ENCODE peak calls at places on chromosome 15, in four cellular contexts. M is HCT116, J is H1, P is HepG2. K is an unnamed sample.

GRCh38 chr15:45129651-45130129 is at the start of the genes DUOX1 and DUOXA1:
- DNase-seq in P (no peak), M (peak; percentile 16), J (peak; percentile 79), K (no peak)

GRCh38 chr15:75900577-75900976 is 3.1 kb upstream of the FBXO22 start:
- DNase-seq in M (no peak), P (no peak), J (no peak), K (no peak)

GRCh38 chr15:55407631-55407948 is 569 bp downstream of the CCPG1 start:
- DNase-seq in J (no peak), P (no peak), M (no peak), K (no peak)

GRCh38 chr15:30962079-30962478 is 29.3 kb downstream of the MTMR10 start:
- DNase-seq in J (no peak), M (no peak), P (no peak), K (no peak)

GRCh38 chr15:99562238-99562637 is 3.5 kb upstream of the MEF2A start:
- DNase-seq in M (no peak), J (no peak), P (no peak), K (no peak)

GRCh38 chr15:99320374-99321215 is 69.3 kb downstream of the LRRC28 start:
- DNase-seq in P (no peak), M (no peak), J (no peak), K (no peak)

GRCh38 chr15:74024687-74025086 is 30.2 kb downstream of the PML start:
- DNase-seq in P (no peak), M (no peak), J (no peak), K (no peak)

GRCh38 chr15:88529021-88529630 is 17.4 kb downstream of the DET1 start:
- DNase-seq in M (no peak), J (no peak), P (no peak), K (no peak)

GRCh38 chr15:51342249-51342999 is 969 bp downstream of the GLDN start:
- DNase-seq in M (no peak), J (peak; percentile 51), P (no peak), K (no peak)

GRCh38 chr15:51343466-51343865 is 2.0 kb downstream of the GLDN start:
- DNase-seq in M (no peak), J (no peak), P (no peak), K (no peak)

GRCh38 chr15:51336011-51336410 is 2.4 kb downstream of the CYP19A1 start:
- DNase-seq in P (no peak), M (no peak), J (no peak), K (no peak)

GRCh38 chr15:51338496-51338895 is at the start of gene CYP19A1:
- DNase-seq in P (no peak), J (no peak), M (no peak), K (no peak)

GRCh38 chr15:51341366-51342248 is at the start of gene GLDN:
- DNase-seq in P (no peak), M (no peak), J (peak; percentile 69), K (peak; percentile 6)
- TF ChIP-seq ZNF274 in P (no peak), M (no peak), J (no peak), K (no peak)

GRCh38 chr15:48721061-48721810 is 75.7 kb upstream of the FBN1 start:
- DNase-seq in J (no peak), P (no peak), M (no peak), K (no peak)

GRCh38 chr15:48718646-48719045 is 73.1 kb upstream of the FBN1 start:
- DNase-seq in P (no peak), J (no peak), M (no peak), K (no peak)

GRCh38 chr15:48719668-48720067 is 74.2 kb upstream of the FBN1 start:
- DNase-seq in P (no peak), M (no peak), J (no peak), K (no peak)

GRCh38 chr15:48722764-48723661 is 77.5 kb upstream of the FBN1 start:
- DNase-seq in P (no peak), M (peak; percentile 62), J (no peak), K (no peak)

DNA sequence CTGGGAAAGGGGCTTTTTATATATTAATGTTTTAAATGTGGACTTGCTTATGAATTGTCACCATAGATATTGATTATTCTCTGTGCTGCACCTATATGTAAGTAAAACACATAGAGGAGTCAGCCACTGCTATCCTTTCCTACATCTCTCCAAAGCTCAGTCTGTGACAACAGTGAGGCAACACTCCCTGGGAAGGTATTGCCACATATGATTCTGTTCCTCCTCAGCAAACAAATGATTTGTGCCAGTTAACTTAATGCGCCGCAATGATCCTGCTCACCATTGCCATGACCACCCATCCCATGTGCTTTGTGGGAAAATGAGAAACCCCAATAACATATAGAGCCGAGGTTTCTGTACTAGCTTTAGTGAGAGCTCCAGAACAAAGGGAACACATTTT is 75.1 kb upstream of the FBN1 start:
- DNase-seq in J (no peak), P (no peak), M (no peak), K (no peak)
- TF ChIP-seq ZNF274 in J (no peak), P (no peak), M (no peak), K (no peak)

GRCh38 chr15:27418729-27419128 is 447.7 kb downstream of the GABRG3 start:
- DNase-seq in M (no peak), J (no peak), P (no peak), K (no peak)
- TF ChIP-seq ZNF274 in M (no peak), J (no peak), P (no peak), K (no peak)

GRCh38 chr15:52481915-52482314 is 46.8 kb downstream of the MYO5A start:
- DNase-seq in M (peak; percentile 13), J (no peak), P (no peak), K (no peak)

GRCh38 chr15:52485290-52485689 is 43.4 kb downstream of the MYO5A start:
- DNase-seq in J (no peak), P (no peak), M (no peak), K (no peak)

GRCh38 chr15:52486003-52486996 is 42.4 kb downstream of the MYO5A start:
- DNase-seq in J (no peak), P (no peak), M (no peak), K (peak; percentile 2)

GRCh38 chr15:52483712-52484111 is 45.0 kb downstream of the MYO5A start:
- DNase-seq in M (no peak), P (no peak), J (no peak), K (no peak)

GRCh38 chr15:52480990-52481389 is 47.7 kb downstream of the MYO5A start:
- DNase-seq in M (no peak), J (no peak), P (no peak), K (no peak)
- TF ChIP-seq ZNF274 in M (no peak), J (no peak), P (no peak), K (no peak)

GRCh38 chr15:42324308-42324707 is 35.0 kb upstream of the CAPN3 start:
- DNase-seq in P (no peak), J (no peak), M (no peak), K (no peak)
- TF ChIP-seq ZNF274 in P (no peak), J (no peak), M (no peak), K (no peak)

GRCh38 chr15:72515591-72516389 is 41.7 kb downstream of the ARIH1 start:
- DNase-seq in M (no peak), J (no peak), P (no peak), K (no peak)
- TF ChIP-seq ZNF274 in M (no peak), J (no peak), P (no peak), K (no peak)

DNA sequence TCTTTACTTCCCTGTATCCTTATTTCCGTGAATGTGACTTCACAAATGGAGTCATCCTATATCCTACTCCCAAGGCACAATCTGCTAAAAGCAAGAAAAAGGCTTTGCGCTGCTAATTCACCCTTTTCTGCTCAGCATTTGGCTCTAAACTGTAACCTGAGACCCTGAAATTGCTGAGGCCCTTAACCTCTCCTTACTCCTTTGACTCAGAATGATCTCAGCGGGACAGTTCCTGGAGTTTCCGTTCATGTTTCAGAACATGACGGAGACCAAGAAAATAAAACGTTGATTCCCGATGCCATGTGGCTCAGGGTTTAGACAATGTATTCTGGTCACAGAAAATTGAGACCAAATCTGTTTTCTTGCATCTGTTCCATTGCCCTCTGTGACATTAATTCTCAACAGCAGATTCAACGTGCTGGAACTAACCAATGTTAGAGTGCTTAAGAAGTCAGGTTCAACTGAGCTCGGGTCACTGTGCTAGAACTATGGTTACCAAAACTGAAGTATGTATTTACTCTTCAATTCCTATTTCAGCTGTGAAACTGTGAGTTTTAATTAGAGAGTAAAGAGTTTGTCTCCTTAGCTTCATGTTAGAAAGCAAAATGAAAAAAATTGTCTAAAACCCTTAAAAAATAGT is 45.4 kb upstream of the TMC3 start:
- DNase-seq in J (no peak), M (no peak), P (no peak), K (peak; percentile 55)
- TF ChIP-seq ZNF274 in J (no peak), M (no peak), P (no peak), K (no peak)

DNA sequence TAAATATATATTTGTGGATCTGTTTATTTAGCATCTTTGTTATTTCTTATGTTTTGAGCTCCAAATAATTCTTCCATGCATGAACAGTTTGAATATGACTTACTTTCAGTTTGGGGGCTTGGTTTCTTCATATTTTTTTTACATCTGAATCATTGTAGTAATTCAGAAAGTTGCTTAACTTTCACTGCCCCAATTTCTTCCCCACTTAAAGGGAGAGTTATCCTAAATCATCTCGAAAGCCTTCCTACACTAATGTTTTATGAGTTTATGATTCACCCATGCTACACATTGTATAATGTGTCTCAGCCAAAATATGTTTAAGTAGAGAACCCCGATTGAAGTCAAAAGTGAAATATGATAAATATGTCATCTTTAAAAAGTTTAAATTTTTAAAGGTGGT is 47.8 kb downstream of the SPRED1 start:
- DNase-seq in M (no peak), J (no peak), P (no peak), K (no peak)
- TF ChIP-seq ZNF274 in M (no peak), J (no peak), P (no peak), K (no peak)

GRCh38 chr15:20355256-20355868 is 186.2 kb downstream of the GOLGA6L6 start:
- DNase-seq in J (no peak), P (no peak), M (no peak), K (no peak)

GRCh38 chr15:20349774-20350498 is 191.7 kb downstream of the GOLGA6L6 start:
- DNase-seq in P (no peak), M (no peak), J (no peak), K (no peak)

GRCh38 chr15:20353966-20354883 is 187.4 kb downstream of the GOLGA6L6 start:
- DNase-seq in P (no peak), M (no peak), J (no peak), K (no peak)

GRCh38 chr15:20351448-20351961 is 190.1 kb downstream of the GOLGA6L6 start:
- DNase-seq in P (no peak), M (no peak), J (no peak), K (no peak)

GRCh38 chr15:20352241-20353200 is 189.1 kb downstream of the GOLGA6L6 start:
- DNase-seq in P (no peak), M (no peak), J (no peak), K (no peak)
- TF ChIP-seq ZNF274 in P (no peak), M (no peak), J (no peak), K (no peak)

K was measured in NT2/D1.